ENCODE peak calls at places on chromosomes 13 and 19, in eight cellular contexts. I, N, U, V, G, D, W and F are unnamed samples.

GRCh38 chr19:14361824-14362223 is 19.4 kb upstream of the ADGRE5 start:
- DNase-seq in I (no peak), N (peak), U (no peak), V (no peak), G (peak), D (no peak), W (no peak), F (peak)

GRCh38 chr19:55486971-55487883 is 1.0 kb upstream of the SSC5D start:
- DNase-seq in I (peak), N (peak), U (peak), V (no peak), G (no peak), D (no peak), W (peak), F (peak)

GRCh38 chr13:41496420-41497234 is 39.3 kb downstream of the RGCC start:
- DNase-seq in I (no peak), N (no peak), U (no peak), V (no peak), G (no peak), D (no peak), W (no peak), F (no peak)

GRCh38 chr13:37168151-37168550 is 62.7 kb upstream of the CSNK1A1L start:
- DNase-seq in I (no peak), N (no peak), U (no peak), V (no peak), G (no peak), D (no peak), W (no peak), F (no peak)

GRCh38 chr19:55149078-55150003 is at the start of gene TNNT1:
- DNase-seq in I (no peak), N (no peak), U (no peak), V (no peak), G (no peak), D (no peak), W (no peak), F (no peak)

GRCh38 chr19:35417278-35417677 is 30.8 kb upstream of the FFAR2 start:
- DNase-seq in I (no peak), N (no peak), U (no peak), V (no peak), G (no peak), D (no peak), W (no peak), F (no peak)

GRCh38 chr19:9914315-9915207 is 21.8 kb downstream of the OLFM2 start:
- DNase-seq in I (peak), N (peak), U (peak), V (peak), G (no peak), D (no peak), W (peak), F (peak)

GRCh38 chr19:58572818-58573657 is at the start of gene MZF1:
- DNase-seq in I (peak), N (peak), U (peak), V (peak), G (peak), D (peak), W (peak), F (peak)

GRCh38 chr13:113023217-113023597 is 54.2 kb downstream of the MCF2L start:
- DNase-seq in I (peak), N (no peak), U (no peak), V (no peak), G (no peak), D (no peak), W (peak), F (no peak)

GRCh38 chr19:39430675-39431593 is 4.8 kb downstream of the RPS16 start:
- DNase-seq in I (peak), N (peak), U (peak), V (peak), G (no peak), D (no peak), W (peak), F (peak)

GRCh38 chr19:49749055-49749716 is 13.9 kb downstream of the TSKS start:
- DNase-seq in I (peak), N (peak), U (peak), V (peak), G (no peak), D (no peak), W (no peak), F (no peak)

GRCh38 chr13:112777637-112778406 is 88.0 kb downstream of the ATP11A start:
- DNase-seq in I (no peak), N (no peak), U (no peak), V (no peak), G (no peak), D (no peak), W (no peak), F (no peak)

GRCh38 chr19:38251564-38252051 is 4.6 kb downstream of the PPP1R14A start:
- DNase-seq in I (peak), N (no peak), U (no peak), V (no peak), G (no peak), D (no peak), W (no peak), F (no peak)

GRCh38 chr19:10991076-10991475 is 30.2 kb downstream of the SMARCA4 start:
- DNase-seq in I (no peak), N (no peak), U (no peak), V (no peak), G (no peak), D (no peak), W (no peak), F (no peak)

GRCh38 chr13:89737051-89737450 is 1610.4 kb upstream of the MIR17HG start:
- DNase-seq in I (no peak), N (no peak), U (no peak), V (no peak), G (no peak), D (no peak), W (no peak), F (no peak)

GRCh38 chr13:97212540-97213146 is 9.5 kb upstream of the MBNL2 start:
- DNase-seq in I (peak), N (peak), U (peak), V (no peak), G (no peak), D (no peak), W (no peak), F (peak)

GRCh38 chr13:38430761-38431160 is 81.1 kb downstream of the UFM1 start:
- DNase-seq in I (no peak), N (no peak), U (no peak), V (no peak), G (no peak), D (no peak), W (no peak), F (no peak)

GRCh38 chr13:108926848-108927247 is 297.4 kb downstream of the MYO16 start:
- DNase-seq in I (no peak), N (no peak), U (no peak), V (no peak), G (no peak), D (no peak), W (no peak), F (no peak)

GRCh38 chr19:49952475-49952829 is 8.5 kb downstream of the SIGLEC11 start:
- DNase-seq in I (no peak), N (no peak), U (no peak), V (no peak), G (no peak), D (no peak), W (no peak), F (no peak)

GRCh38 chr13:73370066-73370465 is 311.3 kb downstream of the KLF5 start:
- DNase-seq in I (no peak), N (no peak), U (no peak), V (no peak), G (no peak), D (no peak), W (no peak), F (no peak)

GRCh38 chr13:21936674-21937073 is 265.8 kb downstream of the FGF9 start:
- DNase-seq in I (no peak), N (no peak), U (no peak), V (no peak), G (no peak), D (no peak), W (no peak), F (no peak)

GRCh38 chr13:110392510-110393233 is 85.6 kb downstream of the COL4A2 start:
- DNase-seq in I (peak), N (no peak), U (no peak), V (no peak), G (no peak), D (no peak), W (no peak), F (no peak)

GRCh38 chr13:101512650-101513049 is 60.2 kb downstream of the ITGBL1 start:
- DNase-seq in I (no peak), N (no peak), U (no peak), V (no peak), G (no peak), D (no peak), W (no peak), F (no peak)

GRCh38 chr13:114111577-114111976 is 20.8 kb downstream of the RASA3 start:
- DNase-seq in I (no peak), N (no peak), U (no peak), V (no peak), G (no peak), D (no peak), W (no peak), F (peak)

GRCh38 chr19:46574533-46574932 is 26.6 kb upstream of the CALM3 start:
- DNase-seq in I (no peak), N (peak), U (no peak), V (no peak), G (no peak), D (no peak), W (no peak), F (no peak)

GRCh38 chr13:73940098-73940497 is 194.1 kb downstream of the KLF12 start:
- DNase-seq in I (no peak), N (no peak), U (no peak), V (no peak), G (no peak), D (no peak), W (no peak), F (no peak)

GRCh38 chr13:76715621-76716020 is 170.6 kb downstream of the KCTD12 start:
- DNase-seq in I (no peak), N (no peak), U (no peak), V (no peak), G (no peak), D (no peak), W (no peak), F (no peak)

GRCh38 chr13:39268398-39268797 is 230.1 kb downstream of the NHLRC3 start:
- DNase-seq in I (no peak), N (no peak), U (no peak), V (no peak), G (no peak), D (no peak), W (no peak), F (no peak)

GRCh38 chr19:18832331-18833140 is 777 bp downstream of the UPF1 start:
- DNase-seq in I (peak), N (peak), U (peak), V (no peak), G (no peak), D (no peak), W (peak), F (peak)

GRCh38 chr19:45528744-45529453 is 21.6 kb downstream of the VASP start:
- DNase-seq in I (no peak), N (peak), U (no peak), V (no peak), G (peak), D (no peak), W (no peak), F (no peak)

GRCh38 chr19:46881092-46881491 is 20.3 kb downstream of the ARHGAP35 start:
- DNase-seq in I (no peak), N (no peak), U (no peak), V (no peak), G (no peak), D (no peak), W (peak), F (no peak)

GRCh38 chr13:46728777-46729176 is 68.2 kb downstream of the ESD start:
- DNase-seq in I (no peak), N (peak), U (peak), V (no peak), G (no peak), D (no peak), W (peak), F (peak)

GRCh38 chr19:56508282-56508778 is 675 bp downstream of the ZNF471 start:
- DNase-seq in I (no peak), N (no peak), U (no peak), V (no peak), G (no peak), D (no peak), W (no peak), F (no peak)

GRCh38 chr19:56504581-56504980 is 3.1 kb upstream of the ZNF471 start:
- DNase-seq in I (no peak), N (no peak), U (no peak), V (no peak), G (no peak), D (no peak), W (no peak), F (no peak)

DNA sequence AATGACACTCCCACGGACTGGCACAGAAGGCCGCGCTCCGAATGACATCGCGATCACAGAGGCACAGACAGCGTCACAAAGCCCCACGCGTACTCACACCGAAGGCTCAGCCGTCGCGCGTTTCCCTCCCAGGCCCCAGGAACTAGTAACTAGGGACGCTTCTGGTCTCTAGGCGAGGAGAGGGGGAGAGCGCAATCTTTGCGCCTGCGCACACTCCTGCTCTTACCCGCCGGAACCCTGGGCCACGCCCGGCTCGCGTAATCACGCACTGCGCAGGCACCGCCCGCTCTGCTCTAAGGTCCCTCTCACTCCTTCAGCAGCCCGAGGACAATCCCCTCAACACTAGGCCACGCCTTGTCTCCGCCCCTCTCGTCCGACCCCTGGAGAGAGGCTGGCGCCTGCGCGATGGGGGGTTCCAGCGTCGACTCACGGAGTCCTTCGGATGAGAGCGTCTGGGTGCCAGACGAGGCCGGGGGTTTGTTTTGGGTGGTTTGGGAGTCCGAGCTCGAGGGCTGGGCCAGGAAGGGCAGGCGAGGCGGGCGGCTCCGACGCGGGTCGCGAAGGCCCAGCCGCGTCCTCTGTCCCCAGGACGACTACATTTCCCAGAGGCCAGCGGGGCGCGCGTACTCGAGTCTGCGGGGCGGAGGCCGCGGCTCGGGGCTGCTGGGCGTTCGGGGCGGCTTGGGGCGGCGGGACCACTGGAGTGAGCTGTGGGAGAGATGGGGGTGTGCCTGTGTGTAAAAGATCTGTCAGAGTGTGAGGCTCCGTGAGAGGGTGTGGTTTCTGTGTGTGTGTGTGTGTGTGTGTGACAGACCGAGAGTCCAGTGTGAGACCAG is at the start of gene ZNF471:
- DNase-seq in I (peak), N (no peak), U (peak), V (no peak), G (peak), D (no peak), W (no peak), F (peak)
- TF ChIP-seq POLR2A in I (no peak), N (no peak), U (no peak), V (no peak), G (no peak), D (no peak), W (no peak), F (no peak)

GRCh38 chr19:6238256-6238642 is 41.5 kb downstream of the MLLT1 start:
- DNase-seq in I (peak), N (peak), U (no peak), V (no peak), G (no peak), D (no peak), W (no peak), F (no peak)
- TF ChIP-seq MAX in I (no peak), N (no peak), U (no peak), V (no peak), G (no peak), D (no peak), W (no peak), F (no peak)

DNA sequence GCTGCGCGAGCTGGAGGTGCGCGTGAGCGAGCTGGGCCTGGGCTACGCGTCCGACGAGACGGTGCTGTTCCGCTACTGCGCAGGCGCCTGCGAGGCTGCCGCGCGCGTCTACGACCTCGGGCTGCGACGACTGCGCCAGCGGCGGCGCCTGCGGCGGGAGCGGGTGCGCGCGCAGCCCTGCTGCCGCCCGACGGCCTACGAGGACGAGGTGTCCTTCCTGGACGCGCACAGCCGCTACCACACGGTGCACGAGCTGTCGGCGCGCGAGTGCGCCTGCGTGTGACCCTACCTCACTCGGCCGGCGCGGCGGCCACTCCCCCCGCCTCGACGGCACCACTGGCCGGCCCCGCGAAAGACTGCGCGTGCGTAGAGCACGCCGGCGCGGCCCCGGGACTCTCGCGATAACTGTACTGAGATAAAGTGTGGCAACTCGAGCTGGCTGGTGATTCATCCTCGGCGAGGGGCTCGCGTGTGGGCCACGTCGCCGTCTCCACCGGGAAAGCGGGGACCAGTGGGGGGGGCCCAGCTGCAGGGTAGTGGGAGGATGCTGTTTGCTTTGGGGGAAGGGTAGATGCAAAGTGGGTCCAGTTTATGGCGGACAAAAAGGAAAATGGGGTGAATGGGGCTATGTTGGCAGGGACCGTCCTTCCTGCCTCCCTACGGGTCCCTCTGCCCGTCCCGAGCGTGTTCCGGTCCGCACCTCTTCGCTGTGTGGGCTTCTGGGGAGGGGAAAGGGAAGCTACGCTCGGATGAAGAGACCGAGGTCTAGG is 11.4 kb downstream of the FUT6 start:
- DNase-seq in I (peak), N (peak), U (peak), V (peak), G (peak), D (peak), W (peak), F (peak)
- TF ChIP-seq POLR2A in I (peak), N (peak), U (peak), V (peak), G (no peak), D (peak), W (peak), F (peak)

GRCh38 chr13:45628094-45628493 is 12.6 kb upstream of the ERICH6B start:
- DNase-seq in I (no peak), N (no peak), U (no peak), V (no peak), G (no peak), D (no peak), W (no peak), F (no peak)
- TF ChIP-seq MAX in I (no peak), N (no peak), U (no peak), V (no peak), G (no peak), D (no peak), W (no peak), F (no peak)

GRCh38 chr19:41249707-41250423 is 14.3 kb upstream of the HNRNPUL1 start:
- DNase-seq in I (no peak), N (no peak), U (no peak), V (no peak), G (no peak), D (no peak), W (no peak), F (no peak)
- TF ChIP-seq POLR2A in I (no peak), N (no peak), U (no peak), V (no peak), G (no peak), D (no peak), W (no peak), F (no peak)

GRCh38 chr13:49637989-49638388 is 9.7 kb downstream of the ARL11 start:
- DNase-seq in I (no peak), N (no peak), U (no peak), V (no peak), G (no peak), D (no peak), W (no peak), F (no peak)
- TF ChIP-seq MAX in I (no peak), N (no peak), U (no peak), V (no peak), G (no peak), D (no peak), W (no peak), F (no peak)

DNA sequence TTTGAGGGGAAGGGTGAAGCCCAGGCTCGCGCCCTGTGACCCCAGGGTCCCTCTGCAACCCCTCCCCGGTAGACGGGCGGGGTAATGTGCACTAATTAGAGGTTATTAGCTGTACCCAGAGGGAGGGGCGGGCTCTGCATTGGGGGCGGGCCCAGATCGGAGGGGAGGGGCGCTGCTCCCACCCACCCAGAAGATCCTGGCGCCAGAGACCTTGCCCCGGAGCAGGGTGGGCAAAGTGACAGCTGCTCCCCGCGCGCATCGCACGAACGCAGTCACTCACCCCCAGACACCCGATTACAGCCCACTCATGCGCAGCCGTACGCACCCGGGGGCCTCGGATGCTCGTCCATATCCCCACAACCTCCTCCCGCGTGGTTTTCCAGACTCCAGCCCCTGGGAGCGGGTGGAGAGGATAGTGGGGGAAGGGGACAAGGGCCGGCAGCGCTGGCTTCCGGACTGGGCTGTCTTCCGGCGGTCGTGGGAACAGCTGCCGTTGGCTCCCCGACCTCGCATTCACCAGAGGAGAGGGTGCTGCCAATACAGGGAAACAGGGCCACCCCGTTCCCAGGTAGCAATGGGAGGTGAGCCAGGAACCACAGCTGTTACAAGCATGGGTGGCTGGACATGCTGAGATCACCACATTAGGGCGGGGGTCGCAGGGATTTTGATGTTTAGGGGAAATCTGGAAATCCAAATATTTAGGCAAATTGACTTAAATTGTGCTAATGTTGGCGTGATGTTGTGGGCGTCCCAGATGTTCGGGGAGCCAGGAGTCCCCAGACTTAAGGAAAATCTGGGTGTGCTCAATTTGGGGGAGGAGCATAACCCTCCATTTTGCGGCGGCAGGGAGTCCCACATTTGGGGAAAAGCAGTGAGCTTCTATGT is 2.9 kb upstream of the HOOK2 start:
- DNase-seq in I (peak), N (peak), U (no peak), V (no peak), G (no peak), D (no peak), W (no peak), F (peak)
- TF ChIP-seq POLR2A in I (no peak), N (peak), U (peak), V (no peak), G (no peak), D (peak), W (peak), F (peak)